ENCODE peak calls at places on chromosomes 16 and 17, in eight cellular contexts. J is CD8-positive, alpha-beta T cell; K is K562; G is body of pancreas; T is transverse colon; E is fibroblast of lung; Y is mammary epithelial cell; B is thoracic aorta. P is an unnamed sample.
A peak's percentile ranks its signal among the peaks of the same experiment; 100 is the strongest.

GRCh38 chr17:17593222-17593620 is 1.7 kb upstream of the PEMT start:
- DNase-seq in J (no peak), K (no peak), G (no peak), T (no peak), E (no peak), Y (no peak), B (no peak), P (no peak)

GRCh38 chr17:31394544-31394943 is 3.1 kb downstream of the RAB11FIP4 start:
- DNase-seq in J (peak; percentile 17), K (peak; percentile 73), G (peak; percentile 65), T (no peak), E (peak; percentile 62), Y (no peak), B (no peak), P (peak; percentile 44)

GRCh38 chr17:1518410-1518809 is 2.0 kb upstream of the INPP5K start:
- DNase-seq in J (no peak), K (no peak), G (no peak), T (no peak), E (no peak), Y (no peak), B (no peak), P (no peak)

GRCh38 chr17:74998783-74999182 is 11.4 kb downstream of the CDR2L start:
- DNase-seq in J (no peak), K (no peak), G (no peak), T (no peak), E (no peak), Y (no peak), B (no peak), P (no peak)

GRCh38 chr16:22340945-22341344 is 33.5 kb downstream of the CDR2 start:
- DNase-seq in J (no peak), K (no peak), G (no peak), T (no peak), E (no peak), Y (no peak), B (no peak), P (no peak)

GRCh38 chr17:78697122-78697845 is 84.8 kb downstream of the CYTH1 start:
- DNase-seq in J (no peak), K (no peak), G (no peak), T (no peak), E (peak; percentile 81), Y (no peak), B (no peak), P (no peak)

GRCh38 chr16:82987767-82988166 is 361.0 kb downstream of the CDH13 start:
- DNase-seq in J (no peak), K (no peak), G (no peak), T (no peak), E (peak; percentile 36), Y (peak; percentile 55), B (no peak), P (no peak)

GRCh38 chr16:51822471-51822870 is 671.4 kb upstream of the SALL1 start:
- DNase-seq in J (no peak), K (no peak), G (no peak), T (no peak), E (no peak), Y (no peak), B (no peak), P (no peak)

GRCh38 chr16:17343028-17343427 is 127.7 kb downstream of the XYLT1 start:
- DNase-seq in J (peak; percentile 21), K (no peak), G (no peak), T (peak; percentile 54), E (no peak), Y (no peak), B (no peak), P (no peak)

GRCh38 chr17:5468075-5468473 is 708 bp downstream of the DHX33 start:
- DNase-seq in J (no peak), K (peak; percentile 11), G (no peak), T (no peak), E (no peak), Y (peak; percentile 16), B (no peak), P (peak; percentile 39)

GRCh38 chr17:22411185-22411784 is 719.0 kb downstream of the KCNJ18 start:
- DNase-seq in J (no peak), K (peak; percentile 56), G (no peak), T (no peak), E (no peak), Y (no peak), B (no peak), P (no peak)

GRCh38 chr16:29290631-29291247 is 115.8 kb downstream of the NPIPB11 start:
- DNase-seq in J (peak; percentile 39), K (peak; percentile 91), G (peak; percentile 97), T (peak; percentile 96), E (peak; percentile 89), Y (peak; percentile 96), B (peak; percentile 89), P (peak; percentile 85)

GRCh38 chr17:17322516-17323510 is 19.6 kb downstream of the NT5M start:
- DNase-seq in J (no peak), K (no peak), G (no peak), T (no peak), E (no peak), Y (no peak), B (no peak), P (no peak)

GRCh38 chr17:29103341-29103740 is 60.4 kb downstream of the PIPOX start:
- DNase-seq in J (no peak), K (no peak), G (no peak), T (no peak), E (no peak), Y (no peak), B (no peak), P (no peak)

GRCh38 chr17:673200-673681 is 41.4 kb downstream of the VPS53 start:
- DNase-seq in J (no peak), K (no peak), G (no peak), T (no peak), E (peak; percentile 83), Y (no peak), B (no peak), P (no peak)

GRCh38 chr17:12296120-12296727 is 275.5 kb downstream of the MAP2K4 start:
- DNase-seq in J (no peak), K (no peak), G (no peak), T (no peak), E (no peak), Y (no peak), B (no peak), P (no peak)

GRCh38 chr17:49585422-49586027 is 9.9 kb downstream of the NXPH3 start:
- DNase-seq in J (no peak), K (peak; percentile 43), G (no peak), T (no peak), E (no peak), Y (no peak), B (no peak), P (no peak)

GRCh38 chr16:53773150-53773846 is 69.3 kb downstream of the FTO start:
- DNase-seq in J (no peak), K (peak; percentile 8), G (peak; percentile 56), T (peak; percentile 51), E (peak; percentile 81), Y (peak; percentile 72), B (no peak), P (peak; percentile 66)
- TF ChIP-seq CTCF in J (peak; percentile 20), K (peak; percentile 62), G (peak; percentile 86), T (peak; percentile 43), E (peak; percentile 71), Y (peak; percentile 70), B (peak; percentile 51), P (peak; percentile 79)

DNA sequence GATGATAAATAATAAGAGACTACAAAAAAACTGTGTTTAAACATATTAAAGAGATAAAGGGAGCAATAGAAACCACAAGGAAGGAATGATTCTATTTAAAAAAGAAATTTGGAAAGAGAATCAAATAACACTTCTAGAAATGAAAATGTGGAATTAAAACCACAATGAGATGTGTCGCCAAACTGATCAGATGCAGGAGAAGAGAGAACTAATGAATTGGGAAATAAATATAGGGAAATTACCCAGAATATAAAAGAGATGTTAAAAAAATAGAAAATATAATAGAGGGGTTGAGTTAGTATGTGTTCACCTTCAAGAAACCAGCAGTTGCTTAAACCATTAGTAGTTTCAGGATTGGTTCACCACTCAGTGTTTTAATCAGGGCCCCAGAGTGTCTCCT is 48.7 kb upstream of the ADORA2B start:
- DNase-seq in J (no peak), K (no peak), G (no peak), T (no peak), E (no peak), Y (no peak), B (no peak), P (no peak)
- H3K27ac ChIP-seq in J (no peak overlapping the region), K (no peak overlapping the region), G (peak overlapping the region; percentile 85), T (no peak overlapping the region), E (no peak overlapping the region), Y (no peak overlapping the region), B (no peak overlapping the region), P (no peak overlapping the region)

GRCh38 chr16:84502581-84502980 is 1.9 kb downstream of the MEAK7 start:
- DNase-seq in J (no peak), K (no peak), G (no peak), T (no peak), E (peak; percentile 38), Y (peak; percentile 41), B (no peak), P (no peak)

GRCh38 chr16:84505249-84506156 is 1.0 kb upstream of the MEAK7 start:
- DNase-seq in J (no peak), K (no peak), G (no peak), T (no peak), E (no peak), Y (no peak), B (no peak), P (no peak)

GRCh38 chr16:84503751-84504395 is 586 bp downstream of the MEAK7 start:
- DNase-seq in J (no peak), K (no peak), G (no peak), T (no peak), E (peak; percentile 56), Y (peak; percentile 47), B (no peak), P (peak; percentile 70)

GRCh38 chr16:84502075-84502474 is 2.4 kb downstream of the MEAK7 start:
- DNase-seq in J (no peak), K (no peak), G (no peak), T (no peak), E (no peak), Y (no peak), B (no peak), P (peak; percentile 54)

DNA sequence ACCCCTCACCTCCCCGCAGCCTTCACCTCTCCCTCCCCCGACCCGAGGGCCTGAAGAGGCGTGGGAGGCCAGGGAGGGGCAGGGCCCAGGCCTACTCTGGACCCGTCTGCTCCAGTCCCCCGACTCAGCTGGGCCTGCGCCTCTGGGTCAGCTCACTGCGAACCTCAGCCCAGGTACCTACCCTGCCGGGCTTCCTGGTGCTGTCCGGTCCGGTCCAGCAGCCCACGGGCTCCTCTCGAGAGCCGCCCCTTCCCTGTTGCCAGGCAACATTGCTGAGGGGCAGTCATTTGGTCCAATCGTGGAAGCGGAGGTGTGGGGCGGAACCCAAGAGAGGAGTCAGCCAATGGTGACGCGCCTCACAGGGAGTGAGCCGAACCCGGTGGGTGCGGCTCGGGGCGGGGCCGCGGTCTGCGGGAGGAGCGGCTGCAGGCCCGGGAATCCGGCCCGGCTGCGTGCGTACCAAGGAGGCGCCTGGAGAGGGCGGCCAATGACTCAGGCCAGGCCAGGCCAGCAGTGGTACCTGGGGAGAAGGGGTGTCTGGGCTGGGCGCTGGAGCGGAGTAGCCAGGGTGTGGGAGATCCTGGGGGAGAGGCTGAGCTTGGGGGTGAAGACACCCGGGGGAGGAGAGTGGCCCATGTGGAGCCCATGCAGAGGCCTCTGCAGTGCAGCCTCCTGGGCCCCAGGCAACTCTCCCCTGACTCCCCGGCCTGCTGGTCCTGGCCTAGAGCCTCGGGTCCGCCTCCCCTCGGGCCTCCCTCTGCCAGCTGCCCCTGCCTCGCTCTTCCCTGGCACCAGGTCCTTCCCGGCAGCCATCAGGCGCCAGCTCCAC is at the start of gene MEAK7:
- DNase-seq in J (peak; percentile 97), K (peak; percentile 100), G (peak; percentile 99), T (peak; percentile 99), E (peak; percentile 98), Y (peak; percentile 99), B (peak; percentile 95), P (peak; percentile 99)
- TF ChIP-seq CTCF in J (no peak), K (peak; percentile 9), G (no peak), T (no peak), E (no peak), Y (no peak), B (no peak), P (no peak)

GRCh38 chr17:51848451-51848850 is 310.1 kb downstream of the CA10 start:
- DNase-seq in J (no peak), K (no peak), G (no peak), T (no peak), E (no peak), Y (peak; percentile 66), B (no peak), P (peak; percentile 17)
- H3K27ac ChIP-seq in J (no peak overlapping the region), K (no peak overlapping the region), G (no peak overlapping the region), T (no peak overlapping the region), E (no peak overlapping the region), Y (no peak overlapping the region), B (no peak overlapping the region), P (no peak overlapping the region)